ENCODE peak calls at places on chromosomes 3 and 15, in ten cellular contexts. One of them, this sample, is unnamed.

GRCh38 chr3:5069627-5070026 is 52.5 kb upstream of the ARL8B start:
- DNase-seq in cardiac fibroblast: no peak
- DNase-seq in lung: no peak
- DNase-seq in endothelial cell: no peak
- DNase-seq in AG09309: no peak
- DNase-seq in ovary: no peak
- DNase-seq in fibroblast of mammary gland: no peak
- DNase-seq in cardiac muscle cell: no peak
- DNase-seq in psoas muscle: no peak
- DNase-seq in hepatocyte: no peak
- DNase-seq in this sample: no peak

GRCh38 chr3:172476339-172476738 is 28.1 kb upstream of the GHSR start:
- DNase-seq in fibroblast of mammary gland: no peak
- DNase-seq in cardiac fibroblast: no peak
- DNase-seq in hepatocyte: no peak
- DNase-seq in cardiac muscle cell: no peak
- DNase-seq in ovary: no peak
- DNase-seq in AG09309: no peak
- DNase-seq in psoas muscle: no peak
- DNase-seq in lung: no peak
- DNase-seq in endothelial cell: no peak
- DNase-seq in this sample: no peak

GRCh38 chr15:25682349-25682748 is 180.8 kb downstream of the ATP10A start:
- DNase-seq in AG09309: no peak
- DNase-seq in endothelial cell: no peak
- DNase-seq in fibroblast of mammary gland: no peak
- DNase-seq in ovary: no peak
- DNase-seq in hepatocyte: no peak
- DNase-seq in cardiac fibroblast: no peak
- DNase-seq in lung: no peak
- DNase-seq in psoas muscle: peak
- DNase-seq in cardiac muscle cell: no peak
- DNase-seq in this sample: no peak

GRCh38 chr3:41158947-41159346 is 40.4 kb upstream of the CTNNB1 start:
- DNase-seq in endothelial cell: no peak
- DNase-seq in AG09309: no peak
- DNase-seq in cardiac muscle cell: no peak
- DNase-seq in ovary: no peak
- DNase-seq in hepatocyte: peak
- DNase-seq in cardiac fibroblast: peak
- DNase-seq in fibroblast of mammary gland: no peak
- DNase-seq in lung: peak
- DNase-seq in psoas muscle: no peak
- DNase-seq in this sample: peak

GRCh38 chr15:62164500-62165028 is 521 bp downstream of the C2CD4B start:
- DNase-seq in cardiac muscle cell: peak
- DNase-seq in endothelial cell: peak
- DNase-seq in hepatocyte: peak
- DNase-seq in fibroblast of mammary gland: no peak
- DNase-seq in lung: no peak
- DNase-seq in ovary: no peak
- DNase-seq in AG09309: no peak
- DNase-seq in cardiac fibroblast: peak
- DNase-seq in psoas muscle: peak
- DNase-seq in this sample: no peak

GRCh38 chr3:120615863-120616599 is 19.9 kb downstream of the NDUFB4 start:
- DNase-seq in lung: peak
- DNase-seq in endothelial cell: no peak
- DNase-seq in psoas muscle: peak
- DNase-seq in hepatocyte: no peak
- DNase-seq in AG09309: no peak
- DNase-seq in cardiac muscle cell: peak
- DNase-seq in ovary: no peak
- DNase-seq in cardiac fibroblast: peak
- DNase-seq in fibroblast of mammary gland: peak
- DNase-seq in this sample: no peak

GRCh38 chr3:98563661-98564281 is 29.6 kb downstream of the CPOX start:
- DNase-seq in psoas muscle: no peak
- DNase-seq in hepatocyte: no peak
- DNase-seq in AG09309: peak
- DNase-seq in lung: no peak
- DNase-seq in endothelial cell: no peak
- DNase-seq in cardiac fibroblast: peak
- DNase-seq in ovary: no peak
- DNase-seq in cardiac muscle cell: peak
- DNase-seq in fibroblast of mammary gland: peak
- DNase-seq in this sample: peak

GRCh38 chr3:177333535-177334495 is 136.5 kb upstream of the TBL1XR1 start:
- DNase-seq in endothelial cell: no peak
- DNase-seq in cardiac fibroblast: no peak
- DNase-seq in cardiac muscle cell: peak
- DNase-seq in fibroblast of mammary gland: no peak
- DNase-seq in lung: peak
- DNase-seq in AG09309: no peak
- DNase-seq in psoas muscle: peak
- DNase-seq in hepatocyte: no peak
- DNase-seq in ovary: no peak
- DNase-seq in this sample: no peak

GRCh38 chr15:92949604-92950249 is 49.6 kb downstream of the CHD2 start:
- DNase-seq in lung: no peak
- DNase-seq in endothelial cell: no peak
- DNase-seq in psoas muscle: no peak
- DNase-seq in AG09309: no peak
- DNase-seq in hepatocyte: peak
- DNase-seq in cardiac fibroblast: no peak
- DNase-seq in cardiac muscle cell: no peak
- DNase-seq in fibroblast of mammary gland: peak
- DNase-seq in ovary: no peak
- DNase-seq in this sample: peak

GRCh38 chr3:102748646-102749045 is 313.8 kb downstream of the ZPLD1 start:
- DNase-seq in lung: no peak
- DNase-seq in ovary: no peak
- DNase-seq in hepatocyte: no peak
- DNase-seq in cardiac fibroblast: no peak
- DNase-seq in fibroblast of mammary gland: no peak
- DNase-seq in AG09309: no peak
- DNase-seq in psoas muscle: no peak
- DNase-seq in cardiac muscle cell: no peak
- DNase-seq in endothelial cell: no peak
- DNase-seq in this sample: no peak

GRCh38 chr15:87874896-87875661 is 381.5 kb downstream of the NTRK3 start:
- DNase-seq in hepatocyte: peak
- DNase-seq in lung: no peak
- DNase-seq in cardiac muscle cell: peak
- DNase-seq in AG09309: peak
- DNase-seq in psoas muscle: no peak
- DNase-seq in ovary: no peak
- DNase-seq in endothelial cell: peak
- DNase-seq in fibroblast of mammary gland: no peak
- DNase-seq in cardiac fibroblast: no peak
- DNase-seq in this sample: no peak

GRCh38 chr3:123025642-123026521 is 1.7 kb downstream of the SEMA5B start:
- DNase-seq in AG09309: no peak
- DNase-seq in lung: no peak
- DNase-seq in fibroblast of mammary gland: no peak
- DNase-seq in hepatocyte: peak
- DNase-seq in endothelial cell: peak
- DNase-seq in cardiac muscle cell: peak
- DNase-seq in psoas muscle: peak
- DNase-seq in ovary: peak
- DNase-seq in cardiac fibroblast: no peak
- DNase-seq in this sample: no peak

GRCh38 chr3:77667901-77668300 is 628.0 kb downstream of the ROBO2 start:
- DNase-seq in hepatocyte: no peak
- DNase-seq in psoas muscle: no peak
- DNase-seq in fibroblast of mammary gland: no peak
- DNase-seq in endothelial cell: no peak
- DNase-seq in cardiac muscle cell: no peak
- DNase-seq in ovary: no peak
- DNase-seq in AG09309: no peak
- DNase-seq in cardiac fibroblast: no peak
- DNase-seq in lung: no peak
- DNase-seq in this sample: no peak

GRCh38 chr3:3227670-3228069 is 48.2 kb upstream of the CRBN start:
- DNase-seq in fibroblast of mammary gland: no peak
- DNase-seq in ovary: no peak
- DNase-seq in AG09309: no peak
- DNase-seq in cardiac fibroblast: no peak
- DNase-seq in lung: no peak
- DNase-seq in psoas muscle: no peak
- DNase-seq in cardiac muscle cell: no peak
- DNase-seq in hepatocyte: no peak
- DNase-seq in endothelial cell: no peak
- DNase-seq in this sample: no peak

GRCh38 chr15:34185666-34186065 is 24.2 kb downstream of the KATNBL1 start:
- DNase-seq in hepatocyte: no peak
- DNase-seq in endothelial cell: no peak
- DNase-seq in cardiac fibroblast: peak
- DNase-seq in ovary: no peak
- DNase-seq in cardiac muscle cell: peak
- DNase-seq in psoas muscle: no peak
- DNase-seq in AG09309: no peak
- DNase-seq in lung: no peak
- DNase-seq in fibroblast of mammary gland: no peak
- DNase-seq in this sample: no peak

GRCh38 chr3:124621498-124621897 is 108.8 kb upstream of the UMPS start:
- DNase-seq in cardiac fibroblast: no peak
- DNase-seq in cardiac muscle cell: peak
- DNase-seq in psoas muscle: no peak
- DNase-seq in lung: no peak
- DNase-seq in hepatocyte: no peak
- DNase-seq in AG09309: no peak
- DNase-seq in endothelial cell: peak
- DNase-seq in fibroblast of mammary gland: no peak
- DNase-seq in ovary: no peak
- DNase-seq in this sample: no peak

DNA sequence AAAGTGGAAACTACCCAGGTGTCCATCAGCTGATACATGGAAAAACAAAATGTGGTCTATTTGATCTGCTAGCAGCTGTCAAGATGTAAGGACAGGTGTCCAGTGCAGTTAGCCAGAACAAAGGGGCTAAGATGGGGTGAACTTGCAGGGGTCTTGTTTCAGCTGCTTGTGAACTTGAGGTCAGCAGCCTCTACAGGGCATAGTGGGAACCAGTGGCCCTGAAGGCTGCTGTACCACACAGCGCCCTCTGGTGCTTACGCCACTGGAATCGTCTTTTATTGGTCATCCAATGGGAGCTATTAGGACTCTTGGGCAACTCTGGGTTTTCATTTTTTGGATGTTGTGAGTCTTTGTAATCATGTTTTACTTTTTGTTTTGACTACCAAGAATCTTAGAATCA is 62.2 kb upstream of the CTSH start:
- DNase-seq in fibroblast of mammary gland: peak
- DNase-seq in hepatocyte: peak
- DNase-seq in AG09309: no peak
- DNase-seq in endothelial cell: peak
- DNase-seq in cardiac muscle cell: peak
- DNase-seq in cardiac fibroblast: peak
- DNase-seq in psoas muscle: no peak
- DNase-seq in lung: peak
- DNase-seq in ovary: no peak
- DNase-seq in this sample: peak
- TF ChIP-seq CTCF in fibroblast of mammary gland: peak
- TF ChIP-seq CTCF in hepatocyte: peak
- TF ChIP-seq CTCF in AG09309: peak
- TF ChIP-seq CTCF in endothelial cell: peak
- TF ChIP-seq CTCF in cardiac muscle cell: peak
- TF ChIP-seq CTCF in cardiac fibroblast: peak
- TF ChIP-seq CTCF in psoas muscle: peak
- TF ChIP-seq CTCF in lung: peak
- TF ChIP-seq CTCF in ovary: no peak
- TF ChIP-seq CTCF in this sample: no peak

GRCh38 chr3:113746069-113746954 is at the start of gene NAA50:
- DNase-seq in fibroblast of mammary gland: peak
- DNase-seq in ovary: peak
- DNase-seq in hepatocyte: peak
- DNase-seq in AG09309: peak
- DNase-seq in psoas muscle: peak
- DNase-seq in cardiac muscle cell: peak
- DNase-seq in endothelial cell: peak
- DNase-seq in lung: peak
- DNase-seq in cardiac fibroblast: peak
- DNase-seq in this sample: peak
- TF ChIP-seq CTCF in fibroblast of mammary gland: no peak
- TF ChIP-seq CTCF in ovary: no peak
- TF ChIP-seq CTCF in hepatocyte: no peak
- TF ChIP-seq CTCF in AG09309: no peak
- TF ChIP-seq CTCF in psoas muscle: no peak
- TF ChIP-seq CTCF in cardiac muscle cell: no peak
- TF ChIP-seq CTCF in endothelial cell: no peak
- TF ChIP-seq CTCF in lung: no peak
- TF ChIP-seq CTCF in cardiac fibroblast: no peak
- TF ChIP-seq CTCF in this sample: no peak

DNA sequence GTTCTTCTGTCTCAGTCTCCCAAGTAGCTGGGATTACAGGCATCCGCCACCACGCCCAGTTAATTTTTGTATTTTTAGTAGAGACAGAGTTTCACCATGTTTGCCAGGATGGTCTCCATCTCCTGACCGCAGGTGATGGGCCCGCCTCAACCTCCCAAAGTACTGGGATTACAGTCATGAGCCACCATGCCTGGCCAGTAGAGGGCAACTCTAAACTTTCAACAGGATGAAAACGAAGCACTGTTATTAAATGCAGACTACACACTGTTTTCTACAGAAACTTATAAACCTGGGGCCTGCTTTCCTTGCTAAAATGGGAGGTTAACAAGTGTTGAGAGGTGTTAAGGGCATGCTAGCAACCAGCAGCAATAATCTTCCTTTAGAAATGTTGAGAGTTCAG is 7.6 kb downstream of the ARPC4 start:
- DNase-seq in psoas muscle: no peak
- DNase-seq in ovary: no peak
- DNase-seq in cardiac muscle cell: no peak
- DNase-seq in AG09309: no peak
- DNase-seq in hepatocyte: no peak
- DNase-seq in lung: no peak
- DNase-seq in fibroblast of mammary gland: no peak
- DNase-seq in endothelial cell: no peak
- DNase-seq in cardiac fibroblast: no peak
- DNase-seq in this sample: no peak
- TF ChIP-seq CTCF in psoas muscle: peak
- TF ChIP-seq CTCF in ovary: no peak
- TF ChIP-seq CTCF in cardiac muscle cell: peak
- TF ChIP-seq CTCF in AG09309: peak
- TF ChIP-seq CTCF in hepatocyte: peak
- TF ChIP-seq CTCF in lung: no peak
- TF ChIP-seq CTCF in fibroblast of mammary gland: peak
- TF ChIP-seq CTCF in endothelial cell: no peak
- TF ChIP-seq CTCF in cardiac fibroblast: peak
- TF ChIP-seq CTCF in this sample: no peak

DNA sequence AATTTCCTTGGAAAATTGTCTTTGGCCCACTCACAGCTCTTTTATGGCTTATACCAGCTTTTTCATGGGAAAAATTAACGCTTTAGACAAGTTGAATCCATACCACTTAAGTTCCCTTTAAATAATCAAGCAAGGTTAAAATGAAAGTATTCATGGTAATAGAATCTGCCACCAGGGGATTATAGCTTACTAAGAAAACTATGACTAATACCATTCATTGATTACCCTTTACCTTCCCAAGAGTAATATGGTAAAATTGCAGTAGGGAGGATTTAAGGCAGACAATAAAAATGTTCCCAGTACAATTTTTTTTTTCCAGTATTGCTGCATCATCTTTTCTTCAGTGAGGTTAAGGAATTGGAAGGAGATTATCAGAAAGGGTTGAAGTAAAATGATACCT is 641.1 kb upstream of the NAALADL2 start:
- DNase-seq in AG09309: no peak
- DNase-seq in lung: no peak
- DNase-seq in hepatocyte: no peak
- DNase-seq in endothelial cell: no peak
- DNase-seq in cardiac muscle cell: no peak
- DNase-seq in psoas muscle: no peak
- DNase-seq in ovary: no peak
- DNase-seq in cardiac fibroblast: peak
- DNase-seq in fibroblast of mammary gland: peak
- DNase-seq in this sample: no peak
- TF ChIP-seq CTCF in AG09309: no peak
- TF ChIP-seq CTCF in lung: no peak
- TF ChIP-seq CTCF in hepatocyte: no peak
- TF ChIP-seq CTCF in endothelial cell: no peak
- TF ChIP-seq CTCF in cardiac muscle cell: no peak
- TF ChIP-seq CTCF in psoas muscle: no peak
- TF ChIP-seq CTCF in ovary: no peak
- TF ChIP-seq CTCF in cardiac fibroblast: no peak
- TF ChIP-seq CTCF in fibroblast of mammary gland: peak
- TF ChIP-seq CTCF in this sample: no peak

This sample was measured in MCF 10A.